ENCODE peak calls at places on chromosomes 6 and 20, in seven cellular contexts. One of them, this sample, is unnamed.
A peak's percentile ranks its signal among the peaks of the same experiment; 100 is the strongest.

GRCh38 chr20:34055290-34055689 is 56.8 kb downstream of the EIF2S2 start:
- DNase-seq in cerebellum: no peak
- DNase-seq in naive thymus-derived CD4-positive, alpha-beta T cell: no peak
- DNase-seq in A172: no peak
- DNase-seq in WTC11: no peak
- DNase-seq in AG04450: no peak
- DNase-seq in NCI-H2081: no peak
- DNase-seq in this sample: no peak

GRCh38 chr20:62203378-62204030 is 16.6 kb downstream of the HRH3 start:
- DNase-seq in AG04450: no peak
- DNase-seq in WTC11: no peak
- DNase-seq in naive thymus-derived CD4-positive, alpha-beta T cell: no peak
- DNase-seq in NCI-H2081: peak; percentile 64
- DNase-seq in cerebellum: no peak
- DNase-seq in A172: no peak
- DNase-seq in this sample: peak; percentile 53

GRCh38 chr6:57432919-57433684 is 115.7 kb downstream of the PRIM2 start:
- DNase-seq in naive thymus-derived CD4-positive, alpha-beta T cell: no peak
- DNase-seq in cerebellum: no peak
- DNase-seq in AG04450: no peak
- DNase-seq in A172: no peak
- DNase-seq in WTC11: no peak
- DNase-seq in NCI-H2081: no peak
- DNase-seq in this sample: no peak

GRCh38 chr6:15911753-15912504 is 217.0 kb upstream of the MYLIP start:
- DNase-seq in AG04450: no peak
- DNase-seq in NCI-H2081: no peak
- DNase-seq in cerebellum: no peak
- DNase-seq in naive thymus-derived CD4-positive, alpha-beta T cell: no peak
- DNase-seq in A172: no peak
- DNase-seq in WTC11: no peak
- DNase-seq in this sample: no peak

GRCh38 chr6:137777299-137778075 is 89.6 kb upstream of the TNFAIP3 start:
- DNase-seq in naive thymus-derived CD4-positive, alpha-beta T cell: no peak
- DNase-seq in AG04450: no peak
- DNase-seq in WTC11: no peak
- DNase-seq in NCI-H2081: no peak
- DNase-seq in A172: no peak
- DNase-seq in cerebellum: no peak
- DNase-seq in this sample: no peak

GRCh38 chr20:61117725-61118124 is 134.3 kb upstream of the CDH4 start:
- DNase-seq in A172: peak; percentile 69
- DNase-seq in naive thymus-derived CD4-positive, alpha-beta T cell: no peak
- DNase-seq in NCI-H2081: no peak
- DNase-seq in WTC11: no peak
- DNase-seq in AG04450: peak; percentile 46
- DNase-seq in cerebellum: no peak
- DNase-seq in this sample: no peak

GRCh38 chr20:44805991-44806729 is 4.2 kb downstream of the RIMS4 start:
- DNase-seq in WTC11: peak; percentile 81
- DNase-seq in naive thymus-derived CD4-positive, alpha-beta T cell: no peak
- DNase-seq in NCI-H2081: peak; percentile 11
- DNase-seq in AG04450: no peak
- DNase-seq in cerebellum: peak; percentile 84
- DNase-seq in A172: no peak
- DNase-seq in this sample: peak; percentile 81

GRCh38 chr6:401239-401993 is 9.9 kb downstream of the IRF4 start:
- DNase-seq in cerebellum: no peak
- DNase-seq in NCI-H2081: no peak
- DNase-seq in WTC11: no peak
- DNase-seq in naive thymus-derived CD4-positive, alpha-beta T cell: no peak
- DNase-seq in AG04450: no peak
- DNase-seq in A172: no peak
- DNase-seq in this sample: no peak

GRCh38 chr6:44056392-44057237 is 70.6 kb downstream of the MRPL14 start:
- DNase-seq in naive thymus-derived CD4-positive, alpha-beta T cell: no peak
- DNase-seq in NCI-H2081: no peak
- DNase-seq in A172: peak; percentile 88
- DNase-seq in cerebellum: peak; percentile 77
- DNase-seq in AG04450: peak; percentile 59
- DNase-seq in WTC11: no peak
- DNase-seq in this sample: no peak

GRCh38 chr20:5544175-5544574 is 206.0 kb upstream of the SHLD1 start:
- DNase-seq in naive thymus-derived CD4-positive, alpha-beta T cell: no peak
- DNase-seq in WTC11: no peak
- DNase-seq in AG04450: no peak
- DNase-seq in cerebellum: no peak
- DNase-seq in A172: no peak
- DNase-seq in NCI-H2081: no peak
- DNase-seq in this sample: no peak

GRCh38 chr20:62104234-62104789 is 18.0 kb upstream of the LSM14B start:
- DNase-seq in NCI-H2081: no peak
- DNase-seq in AG04450: no peak
- DNase-seq in cerebellum: no peak
- DNase-seq in WTC11: no peak
- DNase-seq in naive thymus-derived CD4-positive, alpha-beta T cell: no peak
- DNase-seq in A172: no peak
- DNase-seq in this sample: no peak

GRCh38 chr6:50147371-50147770 is 97.6 kb upstream of the DEFB112 start:
- DNase-seq in naive thymus-derived CD4-positive, alpha-beta T cell: no peak
- DNase-seq in NCI-H2081: no peak
- DNase-seq in AG04450: no peak
- DNase-seq in WTC11: no peak
- DNase-seq in cerebellum: no peak
- DNase-seq in A172: peak; percentile 30
- DNase-seq in this sample: no peak

GRCh38 chr6:72580281-72580940 is 41.5 kb upstream of the KCNQ5 start:
- DNase-seq in A172: peak; percentile 83
- DNase-seq in NCI-H2081: peak; percentile 58
- DNase-seq in WTC11: peak; percentile 23
- DNase-seq in cerebellum: peak; percentile 1
- DNase-seq in naive thymus-derived CD4-positive, alpha-beta T cell: no peak
- DNase-seq in AG04450: peak; percentile 49
- DNase-seq in this sample: peak; percentile 27

GRCh38 chr20:5658897-5659296 is 91.3 kb upstream of the SHLD1 start:
- DNase-seq in naive thymus-derived CD4-positive, alpha-beta T cell: peak; percentile 65
- DNase-seq in NCI-H2081: peak; percentile 3
- DNase-seq in AG04450: peak; percentile 64
- DNase-seq in A172: peak; percentile 78
- DNase-seq in WTC11: no peak
- DNase-seq in cerebellum: peak; percentile 60
- DNase-seq in this sample: no peak

GRCh38 chr6:40999498-41000070 is 39.4 kb downstream of the UNC5CL start:
- DNase-seq in A172: peak; percentile 52
- DNase-seq in AG04450: no peak
- DNase-seq in cerebellum: no peak
- DNase-seq in naive thymus-derived CD4-positive, alpha-beta T cell: no peak
- DNase-seq in WTC11: peak; percentile 72
- DNase-seq in NCI-H2081: no peak
- DNase-seq in this sample: no peak

GRCh38 chr6:154683756-154684523 is 49.3 kb upstream of the SCAF8 start:
- DNase-seq in A172: peak; percentile 35
- DNase-seq in cerebellum: no peak
- DNase-seq in AG04450: no peak
- DNase-seq in naive thymus-derived CD4-positive, alpha-beta T cell: no peak
- DNase-seq in WTC11: no peak
- DNase-seq in NCI-H2081: no peak
- DNase-seq in this sample: peak; percentile 76

GRCh38 chr6:104251651-104252050 is 608.1 kb downstream of the HACE1 start:
- DNase-seq in A172: no peak
- DNase-seq in WTC11: no peak
- DNase-seq in NCI-H2081: no peak
- DNase-seq in AG04450: no peak
- DNase-seq in naive thymus-derived CD4-positive, alpha-beta T cell: no peak
- DNase-seq in cerebellum: no peak
- DNase-seq in this sample: no peak

GRCh38 chr20:49571553-49571835 is 3.6 kb upstream of the PTGIS start:
- DNase-seq in WTC11: no peak
- DNase-seq in A172: no peak
- DNase-seq in naive thymus-derived CD4-positive, alpha-beta T cell: no peak
- DNase-seq in AG04450: no peak
- DNase-seq in cerebellum: no peak
- DNase-seq in NCI-H2081: no peak
- DNase-seq in this sample: no peak

GRCh38 chr6:37987559-37987958 is 168.0 kb downstream of the ZFAND3 start:
- DNase-seq in WTC11: no peak
- DNase-seq in A172: no peak
- DNase-seq in AG04450: no peak
- DNase-seq in NCI-H2081: no peak
- DNase-seq in naive thymus-derived CD4-positive, alpha-beta T cell: no peak
- DNase-seq in cerebellum: no peak
- DNase-seq in this sample: no peak

GRCh38 chr6:13638626-13639025 is 23.5 kb downstream of the NOL7 start:
- DNase-seq in cerebellum: no peak
- DNase-seq in WTC11: no peak
- DNase-seq in AG04450: no peak
- DNase-seq in NCI-H2081: no peak
- DNase-seq in naive thymus-derived CD4-positive, alpha-beta T cell: no peak
- DNase-seq in A172: no peak
- DNase-seq in this sample: no peak

GRCh38 chr6:41836022-41836659 is 48.6 kb downstream of the TOMM6 start:
- DNase-seq in naive thymus-derived CD4-positive, alpha-beta T cell: no peak
- DNase-seq in cerebellum: no peak
- DNase-seq in NCI-H2081: no peak
- DNase-seq in A172: no peak
- DNase-seq in WTC11: no peak
- DNase-seq in AG04450: no peak
- DNase-seq in this sample: no peak

GRCh38 chr20:50202677-50203076 is 12.0 kb downstream of the CEBPB start:
- DNase-seq in naive thymus-derived CD4-positive, alpha-beta T cell: no peak
- DNase-seq in A172: no peak
- DNase-seq in AG04450: no peak
- DNase-seq in WTC11: no peak
- DNase-seq in cerebellum: no peak
- DNase-seq in NCI-H2081: no peak
- DNase-seq in this sample: no peak

GRCh38 chr6:31128093-31128676 is 7.9 kb upstream of the CDSN start:
- DNase-seq in WTC11: peak; percentile 88
- DNase-seq in naive thymus-derived CD4-positive, alpha-beta T cell: peak; percentile 55
- DNase-seq in cerebellum: peak; percentile 82
- DNase-seq in NCI-H2081: peak; percentile 35
- DNase-seq in AG04450: no peak
- DNase-seq in A172: peak; percentile 52
- DNase-seq in this sample: peak; percentile 38

GRCh38 chr20:62686869-62687830 is 21.5 kb upstream of the NTSR1 start:
- DNase-seq in AG04450: no peak
- DNase-seq in NCI-H2081: no peak
- DNase-seq in A172: no peak
- DNase-seq in cerebellum: no peak
- DNase-seq in naive thymus-derived CD4-positive, alpha-beta T cell: no peak
- DNase-seq in WTC11: no peak
- DNase-seq in this sample: no peak

GRCh38 chr20:33640287-33640686 is 21.8 kb upstream of the C20orf144 start:
- DNase-seq in A172: no peak
- DNase-seq in cerebellum: no peak
- DNase-seq in AG04450: no peak
- DNase-seq in NCI-H2081: no peak
- DNase-seq in WTC11: no peak
- DNase-seq in naive thymus-derived CD4-positive, alpha-beta T cell: no peak
- DNase-seq in this sample: no peak

GRCh38 chr6:134267917-134268361 is 50.0 kb downstream of the SGK1 start:
- DNase-seq in AG04450: no peak
- DNase-seq in naive thymus-derived CD4-positive, alpha-beta T cell: no peak
- DNase-seq in NCI-H2081: no peak
- DNase-seq in A172: no peak
- DNase-seq in WTC11: peak; percentile 49
- DNase-seq in cerebellum: no peak
- DNase-seq in this sample: peak; percentile 71

GRCh38 chr6:31525932-31526591 is 2.7 kb upstream of the MCCD1 start:
- DNase-seq in NCI-H2081: no peak
- DNase-seq in WTC11: no peak
- DNase-seq in cerebellum: no peak
- DNase-seq in A172: peak; percentile 26
- DNase-seq in naive thymus-derived CD4-positive, alpha-beta T cell: no peak
- DNase-seq in AG04450: no peak
- DNase-seq in this sample: no peak

GRCh38 chr6:6686748-6687601 is 98.5 kb downstream of the LY86 start:
- DNase-seq in A172: peak; percentile 95
- DNase-seq in AG04450: no peak
- DNase-seq in cerebellum: peak; percentile 90
- DNase-seq in naive thymus-derived CD4-positive, alpha-beta T cell: peak; percentile 68
- DNase-seq in NCI-H2081: peak; percentile 98
- DNase-seq in WTC11: peak; percentile 99
- DNase-seq in this sample: peak; percentile 97

GRCh38 chr6:166556871-166557322 is 29.6 kb downstream of the RAMACL start:
- DNase-seq in AG04450: no peak
- DNase-seq in A172: peak; percentile 99
- DNase-seq in WTC11: no peak
- DNase-seq in NCI-H2081: no peak
- DNase-seq in naive thymus-derived CD4-positive, alpha-beta T cell: no peak
- DNase-seq in cerebellum: peak; percentile 93
- DNase-seq in this sample: no peak

GRCh38 chr6:133730881-133731280 is 158.0 kb upstream of the TCF21 start:
- DNase-seq in naive thymus-derived CD4-positive, alpha-beta T cell: no peak
- DNase-seq in cerebellum: no peak
- DNase-seq in WTC11: no peak
- DNase-seq in A172: peak; percentile 1
- DNase-seq in NCI-H2081: no peak
- DNase-seq in AG04450: no peak
- DNase-seq in this sample: no peak

GRCh38 chr6:56278186-56278585 is 30.8 kb upstream of the COL21A1 start:
- DNase-seq in cerebellum: no peak
- DNase-seq in AG04450: no peak
- DNase-seq in naive thymus-derived CD4-positive, alpha-beta T cell: no peak
- DNase-seq in WTC11: no peak
- DNase-seq in NCI-H2081: peak; percentile 87
- DNase-seq in A172: no peak
- DNase-seq in this sample: no peak

GRCh38 chr6:11785953-11786579 is 7.5 kb upstream of the ADTRP start:
- DNase-seq in AG04450: no peak
- DNase-seq in WTC11: no peak
- DNase-seq in NCI-H2081: no peak
- DNase-seq in cerebellum: no peak
- DNase-seq in A172: no peak
- DNase-seq in naive thymus-derived CD4-positive, alpha-beta T cell: no peak
- DNase-seq in this sample: peak; percentile 60

GRCh38 chr20:47024461-47024937 is 129.9 kb downstream of the EYA2 start:
- DNase-seq in A172: no peak
- DNase-seq in AG04450: peak; percentile 61
- DNase-seq in WTC11: no peak
- DNase-seq in cerebellum: no peak
- DNase-seq in naive thymus-derived CD4-positive, alpha-beta T cell: no peak
- DNase-seq in NCI-H2081: no peak
- DNase-seq in this sample: no peak

GRCh38 chr20:25626779-25627178 is 3.0 kb upstream of the NANP start:
- DNase-seq in cerebellum: no peak
- DNase-seq in AG04450: no peak
- DNase-seq in naive thymus-derived CD4-positive, alpha-beta T cell: no peak
- DNase-seq in NCI-H2081: no peak
- DNase-seq in WTC11: no peak
- DNase-seq in A172: no peak
- DNase-seq in this sample: no peak

This sample was measured in NCI-H1417.